ENCODE peak calls at places on chromosomes 2 and 18, in four cellular contexts. One of them, this sample, is unnamed.

GRCh38 chr2:142825861-142826260 is 51.6 kb upstream of the KYNU start:
- DNase-seq in uterus: no peak
- DNase-seq in GM23248: peak
- DNase-seq in spleen: no peak
- DNase-seq in this sample: no peak

GRCh38 chr2:203740741-203741363 is 34.4 kb downstream of the CD28 start:
- DNase-seq in uterus: no peak
- DNase-seq in GM23248: peak
- DNase-seq in spleen: no peak
- DNase-seq in this sample: no peak

GRCh38 chr2:15107137-15107536 is 454.0 kb downstream of the NBAS start:
- DNase-seq in uterus: no peak
- DNase-seq in GM23248: peak
- DNase-seq in spleen: no peak
- DNase-seq in this sample: peak

GRCh38 chr2:120670771-120671480 is 64.7 kb upstream of the GLI2 start:
- DNase-seq in uterus: no peak
- DNase-seq in GM23248: no peak
- DNase-seq in spleen: no peak
- DNase-seq in this sample: no peak

GRCh38 chr2:220147186-220147585 is 519.8 kb downstream of the SLC4A3 start:
- DNase-seq in uterus: no peak
- DNase-seq in GM23248: peak
- DNase-seq in spleen: no peak
- DNase-seq in this sample: no peak

GRCh38 chr2:139142252-139142651 is 362.1 kb upstream of the NXPH2 start:
- DNase-seq in uterus: no peak
- DNase-seq in GM23248: peak
- DNase-seq in spleen: no peak
- DNase-seq in this sample: no peak

GRCh38 chr2:127986548-127987079 is 41.2 kb downstream of the SAP130 start:
- DNase-seq in uterus: no peak
- DNase-seq in GM23248: no peak
- DNase-seq in spleen: no peak
- DNase-seq in this sample: no peak

GRCh38 chr2:165307317-165307716 is 68.1 kb downstream of the SCN2A start:
- DNase-seq in uterus: no peak
- DNase-seq in GM23248: no peak
- DNase-seq in spleen: no peak
- DNase-seq in this sample: no peak

GRCh38 chr2:112582314-112582746 is 2.1 kb upstream of the CHCHD5 start:
- DNase-seq in uterus: no peak
- DNase-seq in GM23248: peak
- DNase-seq in spleen: no peak
- DNase-seq in this sample: no peak

GRCh38 chr18:35345460-35345921 is 1.3 kb upstream of the ZNF24 start:
- DNase-seq in uterus: no peak
- DNase-seq in GM23248: no peak
- DNase-seq in spleen: no peak
- DNase-seq in this sample: no peak

GRCh38 chr2:33289961-33290360 is 186.5 kb upstream of the RASGRP3 start:
- DNase-seq in uterus: no peak
- DNase-seq in GM23248: no peak
- DNase-seq in spleen: no peak
- DNase-seq in this sample: peak

GRCh38 chr2:150889141-150889540 is 372.5 kb downstream of the RBM43 start:
- DNase-seq in uterus: no peak
- DNase-seq in GM23248: peak
- DNase-seq in spleen: no peak
- DNase-seq in this sample: no peak

GRCh38 chr2:260507-261161 is 3.2 kb downstream of the SH3YL1 start:
- DNase-seq in uterus: no peak
- DNase-seq in GM23248: no peak
- DNase-seq in spleen: no peak
- DNase-seq in this sample: peak

GRCh38 chr2:172097557-172098131 is 5.1 kb downstream of the DLX2 start:
- DNase-seq in uterus: no peak
- DNase-seq in GM23248: peak
- DNase-seq in spleen: no peak
- DNase-seq in this sample: no peak

GRCh38 chr2:236046715-236047114 is 121.5 kb downstream of the GBX2 start:
- DNase-seq in uterus: no peak
- DNase-seq in GM23248: no peak
- DNase-seq in spleen: no peak
- DNase-seq in this sample: no peak

GRCh38 chr2:15337996-15338666 is 223.0 kb downstream of the NBAS start:
- DNase-seq in uterus: no peak
- DNase-seq in GM23248: no peak
- DNase-seq in spleen: no peak
- DNase-seq in this sample: no peak

GRCh38 chr2:217912030-217913024 is 90.5 kb downstream of the TNS1 start:
- DNase-seq in uterus: no peak
- DNase-seq in GM23248: no peak
- DNase-seq in spleen: no peak
- DNase-seq in this sample: no peak
- H3K27ac ChIP-seq in uterus: peak
- H3K27ac ChIP-seq in GM23248: peak
- H3K27ac ChIP-seq in spleen: peak
- H3K27ac ChIP-seq in this sample: peak

GRCh38 chr18:59874166-59874565 is 25.6 kb upstream of the PMAIP1 start:
- DNase-seq in uterus: no peak
- DNase-seq in GM23248: peak
- DNase-seq in spleen: no peak
- DNase-seq in this sample: no peak

GRCh38 chr18:59876310-59876626 is 23.5 kb upstream of the PMAIP1 start:
- DNase-seq in uterus: no peak
- DNase-seq in GM23248: no peak
- DNase-seq in spleen: no peak
- DNase-seq in this sample: no peak

GRCh38 chr18:59871711-59872362 is 28.0 kb upstream of the PMAIP1 start:
- DNase-seq in uterus: no peak
- DNase-seq in GM23248: no peak
- DNase-seq in spleen: no peak
- DNase-seq in this sample: no peak

GRCh38 chr18:59870623-59871130 is 29.1 kb upstream of the PMAIP1 start:
- DNase-seq in uterus: no peak
- DNase-seq in GM23248: peak
- DNase-seq in spleen: no peak
- DNase-seq in this sample: no peak

GRCh38 chr18:59873616-59874015 is 26.2 kb upstream of the PMAIP1 start:
- DNase-seq in uterus: no peak
- DNase-seq in GM23248: peak
- DNase-seq in spleen: no peak
- DNase-seq in this sample: no peak
- H3K27ac ChIP-seq in uterus: no peak
- H3K27ac ChIP-seq in GM23248: peak
- H3K27ac ChIP-seq in spleen: no peak
- H3K27ac ChIP-seq in this sample: no peak

GRCh38 chr2:174590928-174591648 is 6.5 kb downstream of the WIPF1 start:
- DNase-seq in uterus: no peak
- DNase-seq in GM23248: peak
- DNase-seq in spleen: no peak
- DNase-seq in this sample: no peak
- H3K27ac ChIP-seq in uterus: no peak
- H3K27ac ChIP-seq in GM23248: peak
- H3K27ac ChIP-seq in spleen: peak
- H3K27ac ChIP-seq in this sample: no peak

GRCh38 chr2:191199929-191200328 is 45.3 kb upstream of the MYO1B start:
- DNase-seq in uterus: no peak
- DNase-seq in GM23248: no peak
- DNase-seq in spleen: no peak
- DNase-seq in this sample: peak

GRCh38 chr2:191200910-191201309 is 44.3 kb upstream of the MYO1B start:
- DNase-seq in uterus: no peak
- DNase-seq in GM23248: no peak
- DNase-seq in spleen: no peak
- DNase-seq in this sample: peak

GRCh38 chr2:191202209-191202721 is 42.9 kb upstream of the MYO1B start:
- DNase-seq in uterus: no peak
- DNase-seq in GM23248: peak
- DNase-seq in spleen: no peak
- DNase-seq in this sample: no peak

GRCh38 chr2:191204443-191204842 is 40.8 kb upstream of the MYO1B start:
- DNase-seq in uterus: no peak
- DNase-seq in GM23248: no peak
- DNase-seq in spleen: no peak
- DNase-seq in this sample: no peak

GRCh38 chr2:191202881-191203397 is 42.3 kb upstream of the MYO1B start:
- DNase-seq in uterus: no peak
- DNase-seq in GM23248: peak
- DNase-seq in spleen: no peak
- DNase-seq in this sample: no peak
- H3K27ac ChIP-seq in uterus: no peak
- H3K27ac ChIP-seq in GM23248: peak
- H3K27ac ChIP-seq in spleen: peak
- H3K27ac ChIP-seq in this sample: no peak

GRCh38 chr2:124880995-124881394 is 855.9 kb downstream of the CNTNAP5 start:
- DNase-seq in uterus: no peak
- DNase-seq in GM23248: no peak
- DNase-seq in spleen: no peak
- DNase-seq in this sample: no peak

GRCh38 chr2:124875627-124876244 is 850.6 kb downstream of the CNTNAP5 start:
- DNase-seq in uterus: no peak
- DNase-seq in GM23248: no peak
- DNase-seq in spleen: no peak
- DNase-seq in this sample: no peak

GRCh38 chr2:124883595-124883994 is 858.5 kb downstream of the CNTNAP5 start:
- DNase-seq in uterus: no peak
- DNase-seq in GM23248: no peak
- DNase-seq in spleen: no peak
- DNase-seq in this sample: no peak

GRCh38 chr2:124877065-124877671 is 852.1 kb downstream of the CNTNAP5 start:
- DNase-seq in uterus: no peak
- DNase-seq in GM23248: no peak
- DNase-seq in spleen: no peak
- DNase-seq in this sample: no peak

DNA sequence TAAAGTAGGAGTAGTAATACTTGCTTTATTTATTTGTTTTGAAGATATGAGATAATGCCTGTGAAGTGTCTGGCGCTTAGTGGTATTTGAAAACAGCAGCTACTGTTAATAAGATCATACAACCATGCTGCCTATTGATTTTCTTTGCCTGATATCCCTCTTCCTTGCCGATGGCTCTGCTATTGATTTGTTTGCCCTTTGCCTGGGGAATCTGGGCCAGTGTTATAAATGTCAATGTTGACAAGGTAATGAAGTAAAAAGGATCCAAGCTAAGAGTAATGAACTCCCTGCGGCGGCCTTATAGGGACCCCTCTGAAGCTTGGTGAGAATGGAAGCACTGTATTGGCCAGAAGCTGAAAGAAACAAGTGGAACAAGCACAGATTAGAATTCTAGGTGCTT is 854.5 kb downstream of the CNTNAP5 start:
- DNase-seq in uterus: no peak
- DNase-seq in GM23248: no peak
- DNase-seq in spleen: no peak
- DNase-seq in this sample: no peak
- H3K27ac ChIP-seq in uterus: no peak
- H3K27ac ChIP-seq in GM23248: no peak
- H3K27ac ChIP-seq in spleen: no peak
- H3K27ac ChIP-seq in this sample: no peak

GRCh38 chr2:189566046-189566445 is 14.5 kb downstream of the SLC40A1 start:
- DNase-seq in uterus: no peak
- DNase-seq in GM23248: no peak
- DNase-seq in spleen: no peak
- DNase-seq in this sample: no peak
- H3K27ac ChIP-seq in uterus: peak
- H3K27ac ChIP-seq in GM23248: no peak
- H3K27ac ChIP-seq in spleen: peak
- H3K27ac ChIP-seq in this sample: no peak

GRCh38 chr2:241159116-241159515 is 8.8 kb downstream of the PPP1R7 start:
- DNase-seq in uterus: no peak
- DNase-seq in GM23248: no peak
- DNase-seq in spleen: peak
- DNase-seq in this sample: no peak

GRCh38 chr2:241160318-241160717 is 10.1 kb downstream of the PPP1R7 start:
- DNase-seq in uterus: no peak
- DNase-seq in GM23248: no peak
- DNase-seq in spleen: peak
- DNase-seq in this sample: no peak

GRCh38 chr2:241163601-241164118 is 13.4 kb downstream of the PPP1R7 start:
- DNase-seq in uterus: no peak
- DNase-seq in GM23248: no peak
- DNase-seq in spleen: peak
- DNase-seq in this sample: no peak

GRCh38 chr2:241158546-241158900 is 8.3 kb downstream of the PPP1R7 start:
- DNase-seq in uterus: no peak
- DNase-seq in GM23248: no peak
- DNase-seq in spleen: peak
- DNase-seq in this sample: no peak

DNA sequence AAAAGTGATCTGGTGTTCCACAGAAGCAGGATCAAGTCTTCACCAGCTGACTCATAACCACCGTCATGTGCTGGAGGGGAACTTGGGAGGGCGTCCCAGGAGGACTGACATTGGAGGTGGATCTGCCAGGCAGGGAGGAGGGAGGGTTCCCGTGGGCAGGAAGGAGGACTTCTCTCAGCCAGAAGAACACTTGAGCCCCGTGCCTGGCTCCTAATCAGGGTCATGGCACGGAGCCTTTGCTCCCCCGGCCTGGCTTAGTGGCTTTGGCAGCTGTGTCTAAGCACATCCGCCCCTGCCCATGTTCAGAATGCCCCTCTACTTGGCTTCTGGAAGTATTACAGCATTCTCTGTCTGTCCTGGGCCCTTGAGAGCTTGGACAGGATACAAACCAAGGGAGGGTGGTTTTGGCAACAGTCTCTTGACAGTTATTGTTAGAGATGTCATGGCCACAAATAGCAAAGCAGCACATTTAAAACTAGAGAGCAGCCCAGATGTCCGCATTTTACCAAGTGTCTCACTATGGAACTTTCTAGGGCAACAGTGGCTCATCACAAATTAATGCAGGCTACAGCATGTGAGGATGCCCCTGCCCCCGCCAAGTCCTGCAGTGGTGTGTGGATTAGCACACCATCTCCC is 11.5 kb downstream of the PPP1R7 start:
- DNase-seq in uterus: peak
- DNase-seq in GM23248: peak
- DNase-seq in spleen: peak
- DNase-seq in this sample: peak
- H3K27ac ChIP-seq in uterus: peak
- H3K27ac ChIP-seq in GM23248: peak
- H3K27ac ChIP-seq in spleen: peak
- H3K27ac ChIP-seq in this sample: peak

GRCh38 chr2:193348055-193348454 is 1153.3 kb upstream of the TMEFF2 start:
- DNase-seq in uterus: no peak
- DNase-seq in GM23248: no peak
- DNase-seq in spleen: no peak
- DNase-seq in this sample: no peak
- H3K27ac ChIP-seq in uterus: no peak
- H3K27ac ChIP-seq in GM23248: no peak
- H3K27ac ChIP-seq in spleen: no peak
- H3K27ac ChIP-seq in this sample: no peak

GRCh38 chr2:30265441-30266015 is 34.2 kb downstream of the LBH start:
- DNase-seq in uterus: peak
- DNase-seq in GM23248: peak
- DNase-seq in spleen: no peak
- DNase-seq in this sample: no peak
- H3K27ac ChIP-seq in uterus: peak
- H3K27ac ChIP-seq in GM23248: peak
- H3K27ac ChIP-seq in spleen: peak
- H3K27ac ChIP-seq in this sample: peak

This sample was measured in esophagus muscularis mucosa.